ENCODE peak calls at places on chromosome 9, in nine cellular contexts. One of them, this sample, is unnamed.

GRCh38 chr9:113641100-113641885 is 177.8 kb downstream of the RGS3 start:
- DNase-seq in ovary: no peak
- DNase-seq in brain microvascular endothelial cell: no peak
- DNase-seq in IMR-90: peak
- DNase-seq in Peyer's patch: no peak
- DNase-seq in left ventricle myocardium inferior: no peak
- DNase-seq in GM23338: no peak
- DNase-seq in pancreas: no peak
- DNase-seq in aorta: no peak
- DNase-seq in this sample: no peak

GRCh38 chr9:16950051-16950450 is 79.6 kb upstream of the BNC2 start:
- DNase-seq in IMR-90: no peak
- DNase-seq in GM23338: peak
- DNase-seq in aorta: no peak
- DNase-seq in left ventricle myocardium inferior: no peak
- DNase-seq in pancreas: no peak
- DNase-seq in ovary: no peak
- DNase-seq in Peyer's patch: no peak
- DNase-seq in brain microvascular endothelial cell: no peak
- DNase-seq in this sample: no peak

GRCh38 chr9:105385372-105385985 is 62.4 kb upstream of the FSD1L start:
- DNase-seq in brain microvascular endothelial cell: no peak
- DNase-seq in left ventricle myocardium inferior: peak
- DNase-seq in GM23338: peak
- DNase-seq in aorta: no peak
- DNase-seq in pancreas: no peak
- DNase-seq in ovary: peak
- DNase-seq in IMR-90: no peak
- DNase-seq in Peyer's patch: no peak
- DNase-seq in this sample: no peak

GRCh38 chr9:113650207-113651131 is 186.9 kb downstream of the RGS3 start:
- DNase-seq in IMR-90: peak
- DNase-seq in aorta: no peak
- DNase-seq in pancreas: no peak
- DNase-seq in ovary: no peak
- DNase-seq in Peyer's patch: peak
- DNase-seq in left ventricle myocardium inferior: no peak
- DNase-seq in GM23338: peak
- DNase-seq in brain microvascular endothelial cell: peak
- DNase-seq in this sample: no peak

GRCh38 chr9:83146325-83146724 is 83.4 kb upstream of the RASEF start:
- DNase-seq in IMR-90: no peak
- DNase-seq in GM23338: no peak
- DNase-seq in left ventricle myocardium inferior: no peak
- DNase-seq in pancreas: no peak
- DNase-seq in aorta: no peak
- DNase-seq in ovary: no peak
- DNase-seq in Peyer's patch: no peak
- DNase-seq in brain microvascular endothelial cell: no peak
- DNase-seq in this sample: no peak

GRCh38 chr9:127976498-127976897 is 4.3 kb downstream of the EEIG1 start:
- DNase-seq in brain microvascular endothelial cell: no peak
- DNase-seq in IMR-90: no peak
- DNase-seq in left ventricle myocardium inferior: no peak
- DNase-seq in aorta: no peak
- DNase-seq in ovary: peak
- DNase-seq in Peyer's patch: peak
- DNase-seq in GM23338: no peak
- DNase-seq in pancreas: peak
- DNase-seq in this sample: no peak

GRCh38 chr9:89606567-89607311 is 1.9 kb downstream of the GADD45G start:
- DNase-seq in left ventricle myocardium inferior: peak
- DNase-seq in brain microvascular endothelial cell: peak
- DNase-seq in pancreas: peak
- DNase-seq in ovary: peak
- DNase-seq in aorta: no peak
- DNase-seq in IMR-90: peak
- DNase-seq in GM23338: peak
- DNase-seq in Peyer's patch: peak
- DNase-seq in this sample: no peak

GRCh38 chr9:115204827-115205506 is 87.0 kb upstream of the TNC start:
- DNase-seq in Peyer's patch: no peak
- DNase-seq in IMR-90: peak
- DNase-seq in brain microvascular endothelial cell: peak
- DNase-seq in GM23338: no peak
- DNase-seq in left ventricle myocardium inferior: no peak
- DNase-seq in pancreas: no peak
- DNase-seq in ovary: no peak
- DNase-seq in aorta: no peak
- DNase-seq in this sample: no peak

GRCh38 chr9:33623658-33624586 is 99.9 kb downstream of the ANKRD18B start:
- DNase-seq in IMR-90: peak
- DNase-seq in brain microvascular endothelial cell: peak
- DNase-seq in left ventricle myocardium inferior: peak
- DNase-seq in pancreas: peak
- DNase-seq in GM23338: peak
- DNase-seq in Peyer's patch: peak
- DNase-seq in ovary: peak
- DNase-seq in aorta: no peak
- DNase-seq in this sample: no peak

GRCh38 chr9:131840751-131841702 is 101.2 kb upstream of the RAPGEF1 start:
- DNase-seq in brain microvascular endothelial cell: no peak
- DNase-seq in IMR-90: no peak
- DNase-seq in GM23338: no peak
- DNase-seq in ovary: no peak
- DNase-seq in aorta: no peak
- DNase-seq in Peyer's patch: no peak
- DNase-seq in left ventricle myocardium inferior: no peak
- DNase-seq in pancreas: no peak
- DNase-seq in this sample: no peak
- H3K27ac ChIP-seq in brain microvascular endothelial cell: no peak
- H3K27ac ChIP-seq in IMR-90: no peak
- H3K27ac ChIP-seq in GM23338: no peak
- H3K27ac ChIP-seq in ovary: no peak
- H3K27ac ChIP-seq in aorta: no peak
- H3K27ac ChIP-seq in Peyer's patch: no peak
- H3K27ac ChIP-seq in left ventricle myocardium inferior: no peak
- H3K27ac ChIP-seq in pancreas: no peak
- H3K27ac ChIP-seq in this sample: no peak

GRCh38 chr9:68476889-68477288 is 63.8 kb downstream of the TMEM252 start:
- DNase-seq in brain microvascular endothelial cell: no peak
- DNase-seq in Peyer's patch: no peak
- DNase-seq in pancreas: no peak
- DNase-seq in IMR-90: no peak
- DNase-seq in ovary: no peak
- DNase-seq in GM23338: no peak
- DNase-seq in left ventricle myocardium inferior: no peak
- DNase-seq in aorta: no peak
- DNase-seq in this sample: no peak
- H3K27ac ChIP-seq in brain microvascular endothelial cell: no peak
- H3K27ac ChIP-seq in Peyer's patch: no peak
- H3K27ac ChIP-seq in pancreas: no peak
- H3K27ac ChIP-seq in IMR-90: no peak
- H3K27ac ChIP-seq in ovary: no peak
- H3K27ac ChIP-seq in GM23338: no peak
- H3K27ac ChIP-seq in left ventricle myocardium inferior: peak
- H3K27ac ChIP-seq in aorta: no peak
- H3K27ac ChIP-seq in this sample: peak

GRCh38 chr9:36158917-36159316 is 10.3 kb upstream of the CCIN start:
- DNase-seq in IMR-90: peak
- DNase-seq in left ventricle myocardium inferior: no peak
- DNase-seq in ovary: no peak
- DNase-seq in Peyer's patch: no peak
- DNase-seq in pancreas: no peak
- DNase-seq in aorta: no peak
- DNase-seq in GM23338: no peak
- DNase-seq in brain microvascular endothelial cell: no peak
- DNase-seq in this sample: no peak
- H3K27ac ChIP-seq in IMR-90: no peak
- H3K27ac ChIP-seq in left ventricle myocardium inferior: peak
- H3K27ac ChIP-seq in ovary: no peak
- H3K27ac ChIP-seq in Peyer's patch: no peak
- H3K27ac ChIP-seq in pancreas: no peak
- H3K27ac ChIP-seq in aorta: peak
- H3K27ac ChIP-seq in GM23338: no peak
- H3K27ac ChIP-seq in brain microvascular endothelial cell: no peak
- H3K27ac ChIP-seq in this sample: peak

GRCh38 chr9:86091477-86091876 is 7.9 kb downstream of the GOLM1 start:
- DNase-seq in aorta: no peak
- DNase-seq in IMR-90: no peak
- DNase-seq in brain microvascular endothelial cell: no peak
- DNase-seq in Peyer's patch: no peak
- DNase-seq in pancreas: no peak
- DNase-seq in left ventricle myocardium inferior: no peak
- DNase-seq in ovary: no peak
- DNase-seq in GM23338: no peak
- DNase-seq in this sample: no peak

GRCh38 chr9:86096382-86096781 is 3.0 kb downstream of the GOLM1 start:
- DNase-seq in pancreas: no peak
- DNase-seq in ovary: no peak
- DNase-seq in brain microvascular endothelial cell: peak
- DNase-seq in aorta: no peak
- DNase-seq in Peyer's patch: no peak
- DNase-seq in GM23338: no peak
- DNase-seq in IMR-90: peak
- DNase-seq in left ventricle myocardium inferior: no peak
- DNase-seq in this sample: no peak

GRCh38 chr9:86097510-86098224 is 1.7 kb downstream of the GOLM1 start:
- DNase-seq in IMR-90: no peak
- DNase-seq in GM23338: peak
- DNase-seq in left ventricle myocardium inferior: no peak
- DNase-seq in Peyer's patch: no peak
- DNase-seq in pancreas: no peak
- DNase-seq in ovary: no peak
- DNase-seq in brain microvascular endothelial cell: no peak
- DNase-seq in aorta: no peak
- DNase-seq in this sample: no peak

GRCh38 chr9:86098793-86099694 is at the start of gene GOLM1:
- DNase-seq in GM23338: peak
- DNase-seq in left ventricle myocardium inferior: peak
- DNase-seq in pancreas: peak
- DNase-seq in Peyer's patch: peak
- DNase-seq in aorta: peak
- DNase-seq in IMR-90: peak
- DNase-seq in brain microvascular endothelial cell: peak
- DNase-seq in ovary: peak
- DNase-seq in this sample: no peak

GRCh38 chr9:86093788-86094555 is 5.4 kb downstream of the GOLM1 start:
- DNase-seq in Peyer's patch: peak
- DNase-seq in left ventricle myocardium inferior: no peak
- DNase-seq in aorta: no peak
- DNase-seq in IMR-90: peak
- DNase-seq in pancreas: peak
- DNase-seq in ovary: no peak
- DNase-seq in GM23338: peak
- DNase-seq in brain microvascular endothelial cell: peak
- DNase-seq in this sample: no peak
- H3K27ac ChIP-seq in Peyer's patch: no peak
- H3K27ac ChIP-seq in left ventricle myocardium inferior: peak
- H3K27ac ChIP-seq in aorta: no peak
- H3K27ac ChIP-seq in IMR-90: no peak
- H3K27ac ChIP-seq in pancreas: peak
- H3K27ac ChIP-seq in ovary: no peak
- H3K27ac ChIP-seq in GM23338: peak
- H3K27ac ChIP-seq in brain microvascular endothelial cell: peak
- H3K27ac ChIP-seq in this sample: no peak

GRCh38 chr9:123119566-123119965 is 86.1 kb downstream of the GPR21 start:
- DNase-seq in IMR-90: no peak
- DNase-seq in pancreas: no peak
- DNase-seq in GM23338: no peak
- DNase-seq in Peyer's patch: no peak
- DNase-seq in ovary: no peak
- DNase-seq in brain microvascular endothelial cell: no peak
- DNase-seq in left ventricle myocardium inferior: no peak
- DNase-seq in aorta: no peak
- DNase-seq in this sample: no peak

GRCh38 chr9:123120131-123120530 is 86.7 kb downstream of the GPR21 start:
- DNase-seq in GM23338: no peak
- DNase-seq in Peyer's patch: no peak
- DNase-seq in left ventricle myocardium inferior: no peak
- DNase-seq in IMR-90: no peak
- DNase-seq in ovary: no peak
- DNase-seq in aorta: no peak
- DNase-seq in brain microvascular endothelial cell: no peak
- DNase-seq in pancreas: no peak
- DNase-seq in this sample: no peak

GRCh38 chr9:123120953-123121352 is 87.5 kb downstream of the GPR21 start:
- DNase-seq in ovary: no peak
- DNase-seq in IMR-90: peak
- DNase-seq in left ventricle myocardium inferior: no peak
- DNase-seq in Peyer's patch: no peak
- DNase-seq in aorta: no peak
- DNase-seq in pancreas: no peak
- DNase-seq in GM23338: no peak
- DNase-seq in brain microvascular endothelial cell: no peak
- DNase-seq in this sample: no peak

DNA sequence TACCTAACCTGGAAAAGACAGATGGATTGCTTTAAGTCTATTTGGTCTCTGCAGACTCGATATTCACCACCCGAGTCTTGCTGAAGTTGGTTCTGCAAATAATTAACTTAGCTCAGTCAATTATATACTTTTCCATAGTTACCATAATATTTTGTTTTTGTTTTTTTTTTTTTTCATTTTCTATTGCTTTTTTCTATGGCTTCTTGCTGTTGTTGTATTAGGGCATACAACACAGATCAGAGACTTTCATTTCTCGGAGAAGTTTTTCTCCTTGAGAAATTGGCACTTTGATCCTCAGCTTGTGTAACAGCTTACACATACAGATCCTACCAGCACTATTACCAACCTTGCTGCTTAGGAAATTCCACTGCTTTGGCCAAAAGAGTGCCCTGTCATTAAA is 88.0 kb downstream of the GPR21 start:
- DNase-seq in pancreas: no peak
- DNase-seq in left ventricle myocardium inferior: no peak
- DNase-seq in GM23338: no peak
- DNase-seq in ovary: no peak
- DNase-seq in IMR-90: no peak
- DNase-seq in Peyer's patch: no peak
- DNase-seq in aorta: no peak
- DNase-seq in brain microvascular endothelial cell: no peak
- DNase-seq in this sample: no peak
- H3K27ac ChIP-seq in pancreas: no peak
- H3K27ac ChIP-seq in left ventricle myocardium inferior: no peak
- H3K27ac ChIP-seq in GM23338: no peak
- H3K27ac ChIP-seq in ovary: no peak
- H3K27ac ChIP-seq in IMR-90: no peak
- H3K27ac ChIP-seq in Peyer's patch: no peak
- H3K27ac ChIP-seq in aorta: no peak
- H3K27ac ChIP-seq in brain microvascular endothelial cell: no peak
- H3K27ac ChIP-seq in this sample: no peak

DNA sequence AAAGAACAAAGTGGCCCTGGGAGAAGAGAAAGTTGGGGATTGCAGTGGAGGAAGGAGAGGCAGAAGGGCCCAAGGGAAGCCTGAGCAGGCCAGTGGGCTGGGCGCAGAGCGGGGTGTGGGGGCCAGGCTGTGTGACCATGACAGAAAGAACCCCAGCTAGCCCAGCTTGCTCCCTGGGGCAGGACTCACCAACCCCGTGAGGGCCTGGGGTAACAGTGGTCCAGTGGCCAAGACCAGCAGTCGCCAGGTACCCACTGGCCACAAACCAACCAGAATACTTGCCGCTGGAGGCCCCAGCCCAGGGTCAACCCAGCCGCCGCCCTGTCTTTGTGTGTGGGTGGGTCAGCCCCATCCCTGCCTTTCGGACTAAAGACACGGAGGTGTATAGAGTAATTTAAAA is 146.5 kb downstream of the CACNA1B start:
- DNase-seq in GM23338: no peak
- DNase-seq in aorta: peak
- DNase-seq in IMR-90: no peak
- DNase-seq in pancreas: no peak
- DNase-seq in ovary: no peak
- DNase-seq in Peyer's patch: peak
- DNase-seq in left ventricle myocardium inferior: no peak
- DNase-seq in brain microvascular endothelial cell: no peak
- DNase-seq in this sample: no peak
- H3K27ac ChIP-seq in GM23338: no peak
- H3K27ac ChIP-seq in aorta: no peak
- H3K27ac ChIP-seq in IMR-90: no peak
- H3K27ac ChIP-seq in pancreas: no peak
- H3K27ac ChIP-seq in ovary: no peak
- H3K27ac ChIP-seq in Peyer's patch: no peak
- H3K27ac ChIP-seq in left ventricle myocardium inferior: no peak
- H3K27ac ChIP-seq in brain microvascular endothelial cell: no peak
- H3K27ac ChIP-seq in this sample: no peak